ENCODE peak calls at places on chromosomes 2 and 18, in five cellular contexts. One of them, this sample, is unnamed. For H3K36me3, the result is how much of the 10 kb centered on the place peaks cover.

GRCh38 chr2:121777699-121778058 is 22.2 kb downstream of the TSN start:
- DNase-seq in H1: no peak
- DNase-seq in left ventricle myocardium inferior: no peak
- DNase-seq in tibial artery: no peak
- DNase-seq in cardiac muscle cell: no peak
- DNase-seq in this sample: no peak

GRCh38 chr2:156585457-156585856 is 149.3 kb downstream of the GPD2 start:
- DNase-seq in H1: no peak
- DNase-seq in left ventricle myocardium inferior: no peak
- DNase-seq in tibial artery: no peak
- DNase-seq in cardiac muscle cell: no peak
- DNase-seq in this sample: no peak

GRCh38 chr18:72811047-72811446 is 56.7 kb downstream of the NETO1 start:
- DNase-seq in H1: no peak
- DNase-seq in left ventricle myocardium inferior: no peak
- DNase-seq in tibial artery: no peak
- DNase-seq in cardiac muscle cell: no peak
- DNase-seq in this sample: no peak

GRCh38 chr2:27085670-27086089 is 892 bp upstream of the KHK start:
- DNase-seq in H1: peak
- DNase-seq in left ventricle myocardium inferior: peak
- DNase-seq in tibial artery: peak
- DNase-seq in cardiac muscle cell: peak
- DNase-seq in this sample: peak

GRCh38 chr2:10668402-10669012 is 21.3 kb downstream of the NOL10 start:
- DNase-seq in H1: no peak
- DNase-seq in left ventricle myocardium inferior: no peak
- DNase-seq in tibial artery: no peak
- DNase-seq in cardiac muscle cell: peak
- DNase-seq in this sample: no peak

GRCh38 chr2:70941186-70941585 is 5.5 kb downstream of the ATP6V1B1 start:
- DNase-seq in H1: peak
- DNase-seq in left ventricle myocardium inferior: no peak
- DNase-seq in tibial artery: no peak
- DNase-seq in cardiac muscle cell: no peak
- DNase-seq in this sample: no peak

GRCh38 chr18:54260376-54261072 is 8.8 kb upstream of the POLI start:
- DNase-seq in H1: no peak
- DNase-seq in left ventricle myocardium inferior: no peak
- DNase-seq in tibial artery: no peak
- DNase-seq in cardiac muscle cell: no peak
- DNase-seq in this sample: no peak

GRCh38 chr2:55966431-55967118 is 43.0 kb upstream of the EFEMP1 start:
- DNase-seq in H1: no peak
- DNase-seq in left ventricle myocardium inferior: peak
- DNase-seq in tibial artery: peak
- DNase-seq in cardiac muscle cell: no peak
- DNase-seq in this sample: peak

GRCh38 chr2:31176742-31177141 is 38.5 kb upstream of the GALNT14 start:
- DNase-seq in H1: peak
- DNase-seq in left ventricle myocardium inferior: no peak
- DNase-seq in tibial artery: no peak
- DNase-seq in cardiac muscle cell: no peak
- DNase-seq in this sample: no peak

GRCh38 chr2:151007365-151007764 is 254.3 kb downstream of the RBM43 start:
- DNase-seq in H1: no peak
- DNase-seq in left ventricle myocardium inferior: peak
- DNase-seq in tibial artery: no peak
- DNase-seq in cardiac muscle cell: no peak
- DNase-seq in this sample: no peak

GRCh38 chr2:121285077-121285449 is at the start of gene TFCP2L1:
- DNase-seq in H1: no peak
- DNase-seq in left ventricle myocardium inferior: no peak
- DNase-seq in tibial artery: no peak
- DNase-seq in cardiac muscle cell: peak
- DNase-seq in this sample: peak

GRCh38 chr2:118224144-118224887 is 136.0 kb downstream of the INSIG2 start:
- DNase-seq in H1: peak
- DNase-seq in left ventricle myocardium inferior: peak
- DNase-seq in tibial artery: no peak
- DNase-seq in cardiac muscle cell: peak
- DNase-seq in this sample: peak

GRCh38 chr2:219163156-219163555 is 2.5 kb upstream of the NHEJ1 start:
- DNase-seq in H1: no peak
- DNase-seq in left ventricle myocardium inferior: no peak
- DNase-seq in tibial artery: no peak
- DNase-seq in cardiac muscle cell: no peak
- DNase-seq in this sample: no peak

DNA sequence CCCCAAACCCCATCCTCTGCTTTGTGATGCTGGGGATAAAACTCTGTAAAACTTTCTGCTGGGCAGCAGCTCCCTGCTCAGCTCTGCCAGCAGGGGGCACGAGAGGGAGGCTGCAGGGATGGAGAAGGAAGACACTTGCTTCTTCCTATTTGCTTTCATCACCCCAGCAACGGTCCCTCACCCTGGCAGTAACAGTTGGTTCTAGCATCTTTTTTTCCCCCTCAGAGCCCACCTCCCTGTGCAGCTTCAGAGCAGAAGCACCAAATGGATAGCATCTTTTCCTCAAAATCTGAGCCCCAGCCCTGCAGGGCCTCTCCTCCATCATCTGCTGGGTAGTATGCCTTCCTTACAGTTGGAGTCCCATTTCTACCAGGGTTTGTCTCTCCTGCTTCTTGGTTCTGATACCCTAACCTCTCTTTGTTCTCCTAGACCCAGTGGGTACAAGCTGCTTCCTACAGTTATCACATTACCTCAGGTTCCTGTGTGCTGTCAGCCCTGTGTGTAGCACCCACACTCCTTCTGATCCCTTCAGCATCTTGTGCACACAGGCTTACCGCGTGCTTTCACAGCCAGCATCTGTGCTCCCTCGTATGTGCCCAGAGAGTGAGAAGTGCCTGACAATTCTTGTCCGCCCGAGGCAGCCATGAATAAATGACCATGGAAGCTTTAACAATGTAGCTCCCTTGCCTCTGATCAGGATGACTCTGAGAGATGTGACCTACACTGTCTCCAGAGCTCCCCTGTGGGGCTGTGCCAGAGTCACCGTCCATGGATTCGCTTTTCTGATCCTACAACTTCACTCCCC is 14.5 kb downstream of the CKAP2L start:
- DNase-seq in H1: peak
- DNase-seq in left ventricle myocardium inferior: peak
- DNase-seq in tibial artery: peak
- DNase-seq in cardiac muscle cell: peak
- DNase-seq in this sample: peak
- H3K27ac ChIP-seq in H1: peak
- H3K27ac ChIP-seq in left ventricle myocardium inferior: no peak
- H3K27ac ChIP-seq in tibial artery: no peak
- H3K27ac ChIP-seq in cardiac muscle cell: no peak
- H3K27ac ChIP-seq in this sample: peak

DNA sequence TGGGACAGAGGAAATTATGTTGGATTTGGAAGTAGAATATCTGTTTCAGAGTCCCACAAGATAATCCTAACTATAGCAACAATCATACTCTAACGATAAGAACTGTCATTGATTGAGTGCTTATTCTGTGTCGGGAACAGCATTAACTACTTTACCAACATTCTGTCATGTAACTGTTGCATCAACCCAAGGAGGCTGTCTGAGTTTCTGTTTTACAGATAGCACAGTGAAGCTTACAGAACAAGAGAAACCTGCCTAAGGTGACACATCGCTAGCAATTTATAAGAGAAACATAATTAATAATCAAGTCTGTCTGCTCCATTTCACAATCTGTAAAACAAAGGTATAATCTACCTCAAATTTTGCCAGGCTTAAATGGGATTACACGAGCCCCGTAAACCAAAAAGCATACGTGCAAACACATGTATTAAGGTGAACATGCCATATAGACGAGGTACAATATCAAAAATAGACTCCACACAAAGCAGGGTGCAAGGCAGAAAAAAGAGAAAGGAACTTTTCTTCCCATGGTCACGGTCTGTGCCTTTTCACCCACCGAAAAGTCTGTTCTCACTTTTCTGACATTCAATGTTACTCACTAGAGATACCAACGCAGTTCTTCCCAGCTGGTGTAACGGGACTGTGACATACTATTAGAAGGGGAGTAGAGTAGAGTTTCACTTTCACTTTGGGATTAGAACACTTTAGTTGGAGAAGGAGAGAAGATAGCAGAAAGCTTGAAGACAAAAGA is 37.2 kb upstream of the SLC8A1 start:
- DNase-seq in H1: no peak
- DNase-seq in left ventricle myocardium inferior: no peak
- DNase-seq in tibial artery: no peak
- DNase-seq in cardiac muscle cell: peak
- DNase-seq in this sample: no peak
- H3K4me3 ChIP-seq in H1: no peak
- H3K4me3 ChIP-seq in left ventricle myocardium inferior: peak
- H3K4me3 ChIP-seq in tibial artery: peak
- H3K4me3 ChIP-seq in cardiac muscle cell: no peak
- H3K4me3 ChIP-seq in this sample: peak

GRCh38 chr2:239112127-239112774 is 264.4 kb downstream of the TWIST2 start:
- DNase-seq in H1: no peak
- DNase-seq in left ventricle myocardium inferior: no peak
- DNase-seq in tibial artery: no peak
- DNase-seq in cardiac muscle cell: no peak
- DNase-seq in this sample: no peak

GRCh38 chr2:239109041-239109915 is 261.4 kb downstream of the TWIST2 start:
- DNase-seq in H1: no peak
- DNase-seq in left ventricle myocardium inferior: peak
- DNase-seq in tibial artery: no peak
- DNase-seq in cardiac muscle cell: no peak
- DNase-seq in this sample: no peak

GRCh38 chr2:239109916-239110545 is 262.1 kb downstream of the TWIST2 start:
- DNase-seq in H1: no peak
- DNase-seq in left ventricle myocardium inferior: no peak
- DNase-seq in tibial artery: no peak
- DNase-seq in cardiac muscle cell: no peak
- DNase-seq in this sample: no peak

GRCh38 chr2:239111401-239112100 is 263.7 kb downstream of the TWIST2 start:
- DNase-seq in H1: no peak
- DNase-seq in left ventricle myocardium inferior: no peak
- DNase-seq in tibial artery: no peak
- DNase-seq in cardiac muscle cell: no peak
- DNase-seq in this sample: no peak

GRCh38 chr2:239110595-239111048 is 262.7 kb downstream of the TWIST2 start:
- DNase-seq in H1: no peak
- DNase-seq in left ventricle myocardium inferior: no peak
- DNase-seq in tibial artery: no peak
- DNase-seq in cardiac muscle cell: no peak
- DNase-seq in this sample: no peak
- H3K36me3 ChIP-seq in H1: under half
- H3K36me3 ChIP-seq in left ventricle myocardium inferior: half or more
- H3K36me3 ChIP-seq in tibial artery: half or more
- H3K36me3 ChIP-seq in cardiac muscle cell: under half
- H3K36me3 ChIP-seq in this sample: half or more

GRCh38 chr2:235566931-235567495 is 73.2 kb downstream of the AGAP1 start:
- DNase-seq in H1: no peak
- DNase-seq in left ventricle myocardium inferior: no peak
- DNase-seq in tibial artery: no peak
- DNase-seq in cardiac muscle cell: no peak
- DNase-seq in this sample: no peak
- H3K27ac ChIP-seq in H1: no peak
- H3K27ac ChIP-seq in left ventricle myocardium inferior: no peak
- H3K27ac ChIP-seq in tibial artery: no peak
- H3K27ac ChIP-seq in cardiac muscle cell: no peak
- H3K27ac ChIP-seq in this sample: no peak

GRCh38 chr2:172434821-172435607 is 7.6 kb downstream of the ITGA6 start:
- DNase-seq in H1: no peak
- DNase-seq in left ventricle myocardium inferior: no peak
- DNase-seq in tibial artery: no peak
- DNase-seq in cardiac muscle cell: no peak
- DNase-seq in this sample: no peak
- H3K4me3 ChIP-seq in H1: no peak
- H3K4me3 ChIP-seq in left ventricle myocardium inferior: no peak
- H3K4me3 ChIP-seq in tibial artery: no peak
- H3K4me3 ChIP-seq in cardiac muscle cell: no peak
- H3K4me3 ChIP-seq in this sample: no peak

GRCh38 chr18:57575542-57575941 is 11.0 kb downstream of the FECH start:
- DNase-seq in H1: no peak
- DNase-seq in left ventricle myocardium inferior: no peak
- DNase-seq in tibial artery: no peak
- DNase-seq in cardiac muscle cell: no peak
- DNase-seq in this sample: no peak
- H3K36me3 ChIP-seq in H1: under half
- H3K36me3 ChIP-seq in left ventricle myocardium inferior: half or more
- H3K36me3 ChIP-seq in tibial artery: half or more
- H3K36me3 ChIP-seq in cardiac muscle cell: under half
- H3K36me3 ChIP-seq in this sample: under half

GRCh38 chr2:215015421-215015820 is 123.0 kb downstream of the ABCA12 start:
- DNase-seq in H1: no peak
- DNase-seq in left ventricle myocardium inferior: no peak
- DNase-seq in tibial artery: no peak
- DNase-seq in cardiac muscle cell: no peak
- DNase-seq in this sample: no peak

GRCh38 chr2:215022418-215022817 is 116.0 kb downstream of the ABCA12 start:
- DNase-seq in H1: no peak
- DNase-seq in left ventricle myocardium inferior: no peak
- DNase-seq in tibial artery: no peak
- DNase-seq in cardiac muscle cell: peak
- DNase-seq in this sample: no peak

GRCh38 chr2:215019085-215019484 is 119.3 kb downstream of the ABCA12 start:
- DNase-seq in H1: no peak
- DNase-seq in left ventricle myocardium inferior: no peak
- DNase-seq in tibial artery: no peak
- DNase-seq in cardiac muscle cell: no peak
- DNase-seq in this sample: no peak

GRCh38 chr2:215020283-215020682 is 118.1 kb downstream of the ABCA12 start:
- DNase-seq in H1: no peak
- DNase-seq in left ventricle myocardium inferior: no peak
- DNase-seq in tibial artery: no peak
- DNase-seq in cardiac muscle cell: no peak
- DNase-seq in this sample: no peak

GRCh38 chr2:215019521-215020145 is 118.8 kb downstream of the ABCA12 start:
- DNase-seq in H1: no peak
- DNase-seq in left ventricle myocardium inferior: no peak
- DNase-seq in tibial artery: no peak
- DNase-seq in cardiac muscle cell: no peak
- DNase-seq in this sample: no peak
- H3K27ac ChIP-seq in H1: no peak
- H3K27ac ChIP-seq in left ventricle myocardium inferior: no peak
- H3K27ac ChIP-seq in tibial artery: no peak
- H3K27ac ChIP-seq in cardiac muscle cell: no peak
- H3K27ac ChIP-seq in this sample: no peak

GRCh38 chr2:96638144-96639121 is at the start of gene KANSL3:
- DNase-seq in H1: peak
- DNase-seq in left ventricle myocardium inferior: peak
- DNase-seq in tibial artery: peak
- DNase-seq in cardiac muscle cell: peak
- DNase-seq in this sample: peak

GRCh38 chr2:96648306-96648705 is 5.7 kb downstream of the FER1L5 start:
- DNase-seq in H1: no peak
- DNase-seq in left ventricle myocardium inferior: no peak
- DNase-seq in tibial artery: no peak
- DNase-seq in cardiac muscle cell: no peak
- DNase-seq in this sample: no peak

GRCh38 chr2:96637385-96638143 is 548 bp downstream of the KANSL3 start:
- DNase-seq in H1: peak
- DNase-seq in left ventricle myocardium inferior: peak
- DNase-seq in tibial artery: peak
- DNase-seq in cardiac muscle cell: peak
- DNase-seq in this sample: peak

GRCh38 chr2:96647681-96648080 is 5.1 kb downstream of the FER1L5 start:
- DNase-seq in H1: no peak
- DNase-seq in left ventricle myocardium inferior: no peak
- DNase-seq in tibial artery: no peak
- DNase-seq in cardiac muscle cell: no peak
- DNase-seq in this sample: no peak

GRCh38 chr2:96642564-96643350 is at the start of gene FER1L5:
- DNase-seq in H1: peak
- DNase-seq in left ventricle myocardium inferior: no peak
- DNase-seq in tibial artery: no peak
- DNase-seq in cardiac muscle cell: peak
- DNase-seq in this sample: no peak
- H3K4me3 ChIP-seq in H1: peak
- H3K4me3 ChIP-seq in left ventricle myocardium inferior: peak
- H3K4me3 ChIP-seq in tibial artery: no peak
- H3K4me3 ChIP-seq in cardiac muscle cell: peak
- H3K4me3 ChIP-seq in this sample: no peak